ENCODE peak calls at places on chromosomes 6 and 20, in four cellular contexts. One of them, this sample, is unnamed.

GRCh38 chr6:124997196-124997875 is 35.1 kb downstream of the RNF217 start:
- DNase-seq in cardiac muscle cell: no peak
- DNase-seq in HTR-8/SVneo: no peak
- DNase-seq in neural crest cell: no peak
- DNase-seq in this sample: no peak

GRCh38 chr20:2246081-2246491 is 49.7 kb upstream of the TGM3 start:
- DNase-seq in cardiac muscle cell: no peak
- DNase-seq in HTR-8/SVneo: no peak
- DNase-seq in neural crest cell: no peak
- DNase-seq in this sample: no peak

GRCh38 chr6:36463686-36464085 is 20.9 kb downstream of the KCTD20 start:
- DNase-seq in cardiac muscle cell: peak
- DNase-seq in HTR-8/SVneo: no peak
- DNase-seq in neural crest cell: no peak
- DNase-seq in this sample: peak

GRCh38 chr6:87237804-87238203 is 82.4 kb downstream of the ZNF292 start:
- DNase-seq in cardiac muscle cell: peak
- DNase-seq in HTR-8/SVneo: peak
- DNase-seq in neural crest cell: no peak
- DNase-seq in this sample: peak

GRCh38 chr6:46661500-46661899 is 8.7 kb downstream of the SLC25A27 start:
- DNase-seq in cardiac muscle cell: no peak
- DNase-seq in HTR-8/SVneo: no peak
- DNase-seq in neural crest cell: no peak
- DNase-seq in this sample: no peak

GRCh38 chr6:9195322-9195721 is 760.0 kb upstream of the SLC35B3 start:
- DNase-seq in cardiac muscle cell: no peak
- DNase-seq in HTR-8/SVneo: no peak
- DNase-seq in neural crest cell: no peak
- DNase-seq in this sample: no peak

GRCh38 chr20:63697868-63698545 is 1.6 kb downstream of the TNFRSF6B start:
- DNase-seq in cardiac muscle cell: no peak
- DNase-seq in HTR-8/SVneo: no peak
- DNase-seq in neural crest cell: no peak
- DNase-seq in this sample: no peak

GRCh38 chr6:41111017-41111416 is 38.2 kb downstream of the NFYA start:
- DNase-seq in cardiac muscle cell: no peak
- DNase-seq in HTR-8/SVneo: no peak
- DNase-seq in neural crest cell: no peak
- DNase-seq in this sample: no peak

GRCh38 chr6:487956-488355 is 96.4 kb downstream of the IRF4 start:
- DNase-seq in cardiac muscle cell: no peak
- DNase-seq in HTR-8/SVneo: no peak
- DNase-seq in neural crest cell: no peak
- DNase-seq in this sample: no peak

GRCh38 chr20:10316582-10316981 is 98.0 kb downstream of the SNAP25 start:
- DNase-seq in cardiac muscle cell: no peak
- DNase-seq in HTR-8/SVneo: no peak
- DNase-seq in neural crest cell: no peak
- DNase-seq in this sample: no peak

GRCh38 chr6:74256387-74257180 is 560.6 kb downstream of the CD109 start:
- DNase-seq in cardiac muscle cell: no peak
- DNase-seq in HTR-8/SVneo: no peak
- DNase-seq in neural crest cell: no peak
- DNase-seq in this sample: no peak

GRCh38 chr6:8707956-8708772 is 272.8 kb upstream of the SLC35B3 start:
- DNase-seq in cardiac muscle cell: no peak
- DNase-seq in HTR-8/SVneo: peak
- DNase-seq in neural crest cell: no peak
- DNase-seq in this sample: peak

GRCh38 chr6:57262491-57262890 is 40.4 kb upstream of the RAB23 start:
- DNase-seq in cardiac muscle cell: no peak
- DNase-seq in HTR-8/SVneo: no peak
- DNase-seq in neural crest cell: no peak
- DNase-seq in this sample: peak

GRCh38 chr6:152233547-152234320 is 403.4 kb downstream of the SYNE1 start:
- DNase-seq in cardiac muscle cell: no peak
- DNase-seq in HTR-8/SVneo: no peak
- DNase-seq in neural crest cell: no peak
- DNase-seq in this sample: peak

GRCh38 chr6:5565976-5566375 is 304.7 kb downstream of the FARS2 start:
- DNase-seq in cardiac muscle cell: no peak
- DNase-seq in HTR-8/SVneo: no peak
- DNase-seq in neural crest cell: no peak
- DNase-seq in this sample: no peak

GRCh38 chr6:142886431-142887170 is 58.4 kb downstream of the HIVEP2 start:
- DNase-seq in cardiac muscle cell: peak
- DNase-seq in HTR-8/SVneo: no peak
- DNase-seq in neural crest cell: no peak
- DNase-seq in this sample: peak

GRCh38 chr20:10982692-10983091 is 308.9 kb upstream of the JAG1 start:
- DNase-seq in cardiac muscle cell: peak
- DNase-seq in HTR-8/SVneo: peak
- DNase-seq in neural crest cell: no peak
- DNase-seq in this sample: peak

GRCh38 chr6:96727144-96727543 is 110.1 kb downstream of the GPR63 start:
- DNase-seq in cardiac muscle cell: no peak
- DNase-seq in HTR-8/SVneo: no peak
- DNase-seq in neural crest cell: no peak
- DNase-seq in this sample: no peak

GRCh38 chr20:37315293-37316110 is 26.0 kb downstream of the MANBAL start:
- DNase-seq in cardiac muscle cell: peak
- DNase-seq in HTR-8/SVneo: no peak
- DNase-seq in neural crest cell: no peak
- DNase-seq in this sample: peak

GRCh38 chr6:3194535-3195376 is 32.7 kb downstream of the TUBB2B start:
- DNase-seq in cardiac muscle cell: peak
- DNase-seq in HTR-8/SVneo: no peak
- DNase-seq in neural crest cell: peak
- DNase-seq in this sample: peak

GRCh38 chr20:24481188-24481587 is 11.8 kb downstream of the SYNDIG1 start:
- DNase-seq in cardiac muscle cell: no peak
- DNase-seq in HTR-8/SVneo: no peak
- DNase-seq in neural crest cell: no peak
- DNase-seq in this sample: no peak

GRCh38 chr20:19288061-19288460 is 75.6 kb downstream of the SLC24A3 start:
- DNase-seq in cardiac muscle cell: no peak
- DNase-seq in HTR-8/SVneo: no peak
- DNase-seq in neural crest cell: no peak
- DNase-seq in this sample: peak

GRCh38 chr6:113833537-113833936 is 23.6 kb upstream of the MARCKS start:
- DNase-seq in cardiac muscle cell: peak
- DNase-seq in HTR-8/SVneo: no peak
- DNase-seq in neural crest cell: no peak
- DNase-seq in this sample: peak

GRCh38 chr20:56391596-56392281 is at the start of gene AURKA:
- DNase-seq in cardiac muscle cell: no peak
- DNase-seq in HTR-8/SVneo: no peak
- DNase-seq in neural crest cell: no peak
- DNase-seq in this sample: peak

GRCh38 chr6:30378290-30378937 is 33.5 kb downstream of the RPP21 start:
- DNase-seq in cardiac muscle cell: peak
- DNase-seq in HTR-8/SVneo: peak
- DNase-seq in neural crest cell: no peak
- DNase-seq in this sample: peak

GRCh38 chr6:19905584-19905983 is 68.4 kb downstream of the ID4 start:
- DNase-seq in cardiac muscle cell: no peak
- DNase-seq in HTR-8/SVneo: no peak
- DNase-seq in neural crest cell: no peak
- DNase-seq in this sample: no peak

GRCh38 chr6:41352907-41353306 is 17.5 kb downstream of the NCR2 start:
- DNase-seq in cardiac muscle cell: no peak
- DNase-seq in HTR-8/SVneo: no peak
- DNase-seq in neural crest cell: no peak
- DNase-seq in this sample: no peak

GRCh38 chr20:61849376-61849775 is 216.3 kb downstream of the TAF4 start:
- DNase-seq in cardiac muscle cell: no peak
- DNase-seq in HTR-8/SVneo: no peak
- DNase-seq in neural crest cell: no peak
- DNase-seq in this sample: no peak

GRCh38 chr6:139699335-139699734 is 324.9 kb upstream of the CITED2 start:
- DNase-seq in cardiac muscle cell: peak
- DNase-seq in HTR-8/SVneo: no peak
- DNase-seq in neural crest cell: no peak
- DNase-seq in this sample: peak

GRCh38 chr20:53037621-53038020 is 65.5 kb downstream of the TSHZ2 start:
- DNase-seq in cardiac muscle cell: no peak
- DNase-seq in HTR-8/SVneo: no peak
- DNase-seq in neural crest cell: no peak
- DNase-seq in this sample: no peak

GRCh38 chr6:126581316-126581715 is 241.4 kb downstream of the CENPW start:
- DNase-seq in cardiac muscle cell: no peak
- DNase-seq in HTR-8/SVneo: no peak
- DNase-seq in neural crest cell: no peak
- DNase-seq in this sample: no peak

GRCh38 chr6:4023240-4023639 is 55.7 kb downstream of the FAM217A start:
- DNase-seq in cardiac muscle cell: no peak
- DNase-seq in HTR-8/SVneo: no peak
- DNase-seq in neural crest cell: no peak
- DNase-seq in this sample: peak

GRCh38 chr6:21240709-21241108 is 352.8 kb upstream of the SOX4 start:
- DNase-seq in cardiac muscle cell: peak
- DNase-seq in HTR-8/SVneo: no peak
- DNase-seq in neural crest cell: no peak
- DNase-seq in this sample: peak

GRCh38 chr6:92779758-92780157 is 639.6 kb downstream of the EPHA7 start:
- DNase-seq in cardiac muscle cell: peak
- DNase-seq in HTR-8/SVneo: no peak
- DNase-seq in neural crest cell: no peak
- DNase-seq in this sample: peak

GRCh38 chr6:119395192-119395591 is 45.6 kb upstream of the MAN1A1 start:
- DNase-seq in cardiac muscle cell: no peak
- DNase-seq in HTR-8/SVneo: no peak
- DNase-seq in neural crest cell: no peak
- DNase-seq in this sample: no peak

GRCh38 chr6:41629128-41629527 is 9.1 kb upstream of the MDFI start:
- DNase-seq in cardiac muscle cell: no peak
- DNase-seq in HTR-8/SVneo: no peak
- DNase-seq in neural crest cell: no peak
- DNase-seq in this sample: no peak

GRCh38 chr6:151847064-151847463 is 39.6 kb downstream of the ESR1 start:
- DNase-seq in cardiac muscle cell: peak
- DNase-seq in HTR-8/SVneo: peak
- DNase-seq in neural crest cell: peak
- DNase-seq in this sample: peak

GRCh38 chr6:70479236-70479635 is 65.9 kb downstream of the FAM135A start:
- DNase-seq in cardiac muscle cell: peak
- DNase-seq in HTR-8/SVneo: no peak
- DNase-seq in neural crest cell: no peak
- DNase-seq in this sample: peak

GRCh38 chr6:15518878-15519277 is 143.9 kb downstream of the DTNBP1 start:
- DNase-seq in cardiac muscle cell: no peak
- DNase-seq in HTR-8/SVneo: no peak
- DNase-seq in neural crest cell: no peak
- DNase-seq in this sample: no peak

This sample was measured in choroid plexus epithelial cell.